ENCODE peak calls at places on chromosome 22, in seven cellular contexts. C is cardiac fibroblast, K is lung, N is SK-N-SH, Q is lower lobe of right lung, L is BJ, H is esophagus squamous epithelium. A is an unnamed sample.

GRCh38 chr22:44901301-44901700 is 108.5 kb downstream of the PHF21B start:
- DNase-seq in C (peak), K (no peak), N (no peak), Q (no peak), L (no peak), H (no peak), A (peak)

GRCh38 chr22:50545522-50546325 is at the start of gene KLHDC7B:
- DNase-seq in C (no peak), K (no peak), N (peak), Q (peak), L (no peak), H (no peak), A (no peak)

GRCh38 chr22:36149464-36149863 is 11.1 kb downstream of the APOL3 start:
- DNase-seq in C (peak), K (no peak), N (no peak), Q (no peak), L (no peak), H (no peak), A (peak)

GRCh38 chr22:48837341-48837935 is 990.2 kb downstream of the BRD1 start:
- DNase-seq in C (no peak), K (no peak), N (no peak), Q (no peak), L (no peak), H (no peak), A (no peak)

GRCh38 chr22:33605201-33605600 is 315.1 kb downstream of the LARGE1 start:
- DNase-seq in C (no peak), K (no peak), N (no peak), Q (no peak), L (peak), H (no peak), A (peak)

GRCh38 chr22:46107753-46108563 is 42.4 kb upstream of the PPARA start:
- DNase-seq in C (no peak), K (no peak), N (peak), Q (no peak), L (no peak), H (no peak), A (peak)

GRCh38 chr22:46067159-46068111 is 82.9 kb upstream of the PPARA start:
- DNase-seq in C (peak), K (no peak), N (no peak), Q (peak), L (no peak), H (no peak), A (peak)

GRCh38 chr22:46971776-46972150 is 209.3 kb downstream of the TBC1D22A start:
- DNase-seq in C (no peak), K (no peak), N (no peak), Q (no peak), L (no peak), H (no peak), A (no peak)

GRCh38 chr22:44668886-44669724 is 32.9 kb upstream of the PRR5 start:
- DNase-seq in C (no peak), K (no peak), N (peak), Q (no peak), L (no peak), H (no peak), A (no peak)

GRCh38 chr22:38097058-38097457 is 13.1 kb upstream of the SLC16A8 start:
- DNase-seq in C (no peak), K (no peak), N (no peak), Q (no peak), L (no peak), H (no peak), A (no peak)

GRCh38 chr22:38103641-38104040 is 6.8 kb downstream of the BAIAP2L2 start:
- DNase-seq in C (no peak), K (no peak), N (no peak), Q (peak), L (no peak), H (no peak), A (no peak)

GRCh38 chr22:38098410-38099249 is 11.9 kb downstream of the BAIAP2L2 start:
- DNase-seq in C (peak), K (no peak), N (no peak), Q (peak), L (peak), H (no peak), A (peak)

DNA sequence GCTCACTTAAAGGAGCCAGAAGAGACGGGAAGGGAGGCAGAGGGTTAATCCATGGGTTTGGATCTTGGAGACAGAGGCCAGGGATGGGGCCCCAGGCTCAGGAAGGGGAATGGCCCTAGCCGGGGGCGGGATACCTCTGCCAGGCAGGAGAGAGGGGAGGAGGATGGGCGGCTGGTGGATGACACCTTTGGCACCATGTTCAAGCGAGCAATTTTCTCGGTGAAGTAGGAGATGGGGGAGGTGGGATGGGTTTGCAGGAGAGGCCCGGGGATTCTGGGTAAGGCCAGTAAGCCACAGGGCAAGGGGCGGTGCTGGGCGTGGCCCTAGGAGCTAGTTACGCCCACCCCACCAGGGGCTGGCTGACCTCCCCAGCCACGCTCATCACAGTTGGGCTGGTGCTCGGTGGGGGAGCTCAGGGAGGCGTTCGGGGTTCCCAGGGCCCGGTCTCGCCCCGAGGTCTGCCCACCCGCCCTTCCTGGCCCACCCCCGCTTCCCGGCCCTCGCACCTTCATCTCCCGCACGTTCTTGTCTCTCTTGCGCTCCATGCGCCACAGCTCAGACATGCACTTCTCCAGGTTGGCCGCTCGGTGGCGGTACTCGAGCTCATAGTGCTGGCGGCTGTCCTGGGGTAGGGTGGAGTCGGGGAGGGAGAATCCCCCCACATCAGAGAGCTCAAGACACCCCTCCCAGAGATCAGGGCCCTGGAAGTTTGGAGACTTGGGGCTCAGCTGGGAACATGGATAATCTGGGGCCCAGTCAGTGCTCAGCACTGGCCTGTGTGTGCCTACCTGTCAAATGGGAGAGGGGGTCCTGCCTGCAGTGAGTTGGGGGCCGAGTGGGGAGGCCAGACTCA is 12.7 kb downstream of the BAIAP2L2 start:
- DNase-seq in C (no peak), K (no peak), N (no peak), Q (peak), L (no peak), H (no peak), A (peak)
- TF ChIP-seq CTCF in C (peak), K (no peak), N (no peak), Q (peak), L (peak), H (no peak), A (peak)

DNA sequence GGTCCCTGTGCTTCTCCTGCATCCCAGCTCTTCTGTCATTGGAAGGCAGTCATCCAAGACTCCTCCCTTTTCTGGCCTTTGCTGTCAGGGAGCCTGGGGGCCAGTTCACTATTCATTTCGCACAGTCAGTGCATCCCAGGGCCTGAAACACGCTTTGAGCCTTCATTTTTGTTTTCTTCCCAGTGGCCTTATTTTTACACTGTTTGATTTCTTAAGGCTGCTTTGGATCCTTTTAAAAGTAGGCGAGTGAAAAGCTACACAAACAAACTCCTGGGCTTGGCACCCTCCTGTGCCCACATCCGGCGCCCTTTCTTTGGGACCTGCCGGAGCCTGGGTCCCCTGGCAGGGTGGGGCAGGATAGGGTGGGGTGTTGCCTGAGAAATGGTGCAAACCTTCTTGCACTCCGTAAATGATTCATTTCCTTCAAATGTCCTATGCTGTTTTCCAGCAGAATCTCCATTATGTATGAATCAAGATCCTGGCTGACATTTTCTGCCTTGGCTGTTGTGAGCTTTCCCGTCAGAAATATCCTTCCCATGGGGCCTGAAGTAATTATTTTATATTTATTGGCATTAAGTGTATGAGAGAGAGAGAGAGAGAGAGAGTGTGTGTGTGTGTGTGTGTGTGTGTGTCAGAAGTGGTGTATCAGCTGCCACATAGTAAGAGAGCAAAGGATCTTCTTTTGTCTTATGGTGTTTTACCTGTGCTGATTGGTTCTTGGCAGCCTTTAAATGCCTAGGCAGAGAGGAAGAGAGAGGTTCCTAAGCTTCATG is 45.6 kb downstream of the BCR start:
- DNase-seq in C (peak), K (peak), N (no peak), Q (peak), L (no peak), H (no peak), A (peak)
- H3K4me3 ChIP-seq in C (no peak), K (no peak), N (no peak), Q (no peak), L (no peak), H (no peak), A (no peak)

GRCh38 chr22:23137468-23137867 is 4.3 kb downstream of the RSPH14 start:
- DNase-seq in C (no peak), K (no peak), N (no peak), Q (no peak), L (no peak), H (no peak), A (no peak)

GRCh38 chr22:23131931-23132330 is 9.9 kb downstream of the RSPH14 start:
- DNase-seq in C (no peak), K (no peak), N (no peak), Q (no peak), L (no peak), H (no peak), A (no peak)

GRCh38 chr22:23130697-23131096 is 11.1 kb downstream of the RSPH14 start:
- DNase-seq in C (no peak), K (no peak), N (no peak), Q (no peak), L (no peak), H (no peak), A (no peak)

GRCh38 chr22:23132376-23133091 is 9.3 kb downstream of the RSPH14 start:
- DNase-seq in C (no peak), K (no peak), N (no peak), Q (no peak), L (no peak), H (no peak), A (no peak)

GRCh38 chr22:23133922-23134321 is 7.9 kb downstream of the RSPH14 start:
- DNase-seq in C (no peak), K (no peak), N (no peak), Q (no peak), L (no peak), H (no peak), A (no peak)
- TF ChIP-seq CTCF in C (no peak), K (no peak), N (no peak), Q (no peak), L (no peak), H (no peak), A (no peak)

GRCh38 chr22:22820076-22820475 is 67.5 kb upstream of the IGLL5 start:
- DNase-seq in C (no peak), K (no peak), N (no peak), Q (no peak), L (no peak), H (no peak), A (no peak)

GRCh38 chr22:22820626-22821025 is 67.0 kb upstream of the IGLL5 start:
- DNase-seq in C (no peak), K (no peak), N (no peak), Q (no peak), L (no peak), H (no peak), A (no peak)

GRCh38 chr22:22821340-22821739 is 66.3 kb upstream of the IGLL5 start:
- DNase-seq in C (no peak), K (no peak), N (no peak), Q (no peak), L (no peak), H (no peak), A (no peak)

GRCh38 chr22:22823126-22823804 is 64.4 kb upstream of the IGLL5 start:
- DNase-seq in C (no peak), K (no peak), N (no peak), Q (no peak), L (no peak), H (no peak), A (no peak)

DNA sequence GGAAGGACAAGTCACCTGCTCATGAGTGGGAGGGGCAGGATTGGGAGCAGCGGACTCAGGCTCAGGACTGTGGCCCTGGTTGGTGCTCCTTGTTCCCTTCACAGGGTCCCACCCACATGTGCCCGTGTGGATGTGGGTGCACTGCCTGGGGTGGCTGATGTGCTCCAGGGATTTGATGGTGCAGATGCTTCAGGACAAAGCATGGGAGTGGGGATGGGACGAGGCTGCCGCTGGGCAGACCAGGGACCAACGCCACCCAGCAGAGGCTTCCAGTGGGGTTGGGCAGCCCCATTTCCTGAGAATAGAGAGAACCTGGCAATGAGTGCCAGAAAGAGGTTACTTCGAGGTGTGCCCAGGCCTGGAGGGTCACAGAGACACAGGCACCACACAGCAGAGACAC is 65.5 kb upstream of the IGLL5 start:
- DNase-seq in C (no peak), K (no peak), N (no peak), Q (no peak), L (no peak), H (no peak), A (no peak)
- H3K4me3 ChIP-seq in C (no peak), K (no peak), N (no peak), Q (no peak), L (no peak), H (no peak), A (no peak)